ENCODE peak calls at places on chromosomes 2 and 18, in ten cellular contexts. C is stomach, U is prostate gland, A is adrenal gland, S is uterus, J is A549, F is ovary, D is IMR-90, G is body of pancreas, N is K562. Q is an unnamed sample.

GRCh38 chr2:45093181-45093580 is 83.9 kb upstream of the SIX2 start:
- DNase-seq in A (no peak), G (no peak), C (no peak), S (no peak), F (no peak), J (no peak), N (no peak), U (no peak), D (no peak), Q (no peak)

GRCh38 chr2:237060518-237061312 is 25.0 kb upstream of the COPS8 start:
- DNase-seq in F (peak), N (peak), U (peak), S (peak), C (peak), G (peak), J (peak), D (peak), A (peak), Q (peak)

GRCh38 chr2:97950329-97951154 is 45.2 kb downstream of the TMEM131 start:
- DNase-seq in S (no peak), C (no peak), G (no peak), J (no peak), A (no peak), N (no peak), D (peak), F (no peak), U (no peak), Q (no peak)

GRCh38 chr18:46877329-46877987 is 39.8 kb downstream of the PIAS2 start:
- DNase-seq in G (no peak), D (no peak), F (no peak), C (no peak), A (no peak), J (no peak), U (peak), N (no peak), S (no peak), Q (no peak)

GRCh38 chr2:9378433-9379371 is 44.6 kb downstream of the ITGB1BP1 start:
- DNase-seq in N (no peak), D (peak), S (peak), A (peak), U (no peak), C (no peak), G (peak), F (no peak), J (peak), Q (peak)

GRCh38 chr2:168454737-168455691 is 1.1 kb upstream of the CERS6 start:
- DNase-seq in F (no peak), D (no peak), S (no peak), C (no peak), U (no peak), J (peak), N (no peak), G (no peak), A (no peak), Q (no peak)

GRCh38 chr2:165513479-165513878 is 44.0 kb downstream of the CSRNP3 start:
- DNase-seq in J (no peak), F (no peak), S (no peak), U (no peak), C (no peak), N (no peak), D (no peak), G (no peak), A (peak), Q (no peak)

GRCh38 chr18:34117319-34117718 is 107.4 kb downstream of the NOL4 start:
- DNase-seq in A (no peak), S (no peak), U (no peak), G (no peak), J (no peak), N (no peak), F (no peak), D (no peak), C (no peak), Q (no peak)

GRCh38 chr2:41495050-41495449 is 552.8 kb upstream of the PKDCC start:
- DNase-seq in F (no peak), U (no peak), N (no peak), A (no peak), S (no peak), G (no peak), C (no peak), D (no peak), J (peak), Q (no peak)

GRCh38 chr2:23312996-23313606 is 71.9 kb upstream of the KLHL29 start:
- DNase-seq in N (peak), J (peak), F (no peak), A (no peak), D (no peak), G (no peak), S (no peak), U (no peak), C (no peak), Q (no peak)

GRCh38 chr2:32833709-32834108 is 113.0 kb upstream of the LTBP1 start:
- DNase-seq in F (no peak), N (no peak), U (no peak), S (no peak), D (no peak), J (no peak), G (no peak), A (no peak), C (no peak), Q (no peak)

GRCh38 chr2:99619211-99619610 is 129.4 kb upstream of the REV1 start:
- DNase-seq in A (no peak), S (no peak), F (no peak), D (no peak), G (no peak), N (no peak), U (no peak), C (no peak), J (no peak), Q (no peak)

GRCh38 chr2:39608690-39609457 is 56.8 kb upstream of the TMEM178A start:
- DNase-seq in U (no peak), D (no peak), S (no peak), F (no peak), J (no peak), A (no peak), G (peak), N (no peak), C (no peak), Q (no peak)

GRCh38 chr18:27009293-27009692 is 143.8 kb upstream of the AQP4 start:
- DNase-seq in D (no peak), F (no peak), U (no peak), S (no peak), G (no peak), J (no peak), C (no peak), A (no peak), N (no peak), Q (no peak)

GRCh38 chr2:17765423-17765822 is 11.5 kb downstream of the GEN1 start:
- DNase-seq in S (no peak), J (peak), A (no peak), N (no peak), F (no peak), G (no peak), D (no peak), U (no peak), C (no peak), Q (no peak)

GRCh38 chr2:235511187-235511661 is 17.4 kb downstream of the AGAP1 start:
- DNase-seq in F (no peak), J (peak), S (no peak), A (peak), N (no peak), C (no peak), U (no peak), D (peak), G (peak), Q (peak)

GRCh38 chr2:11777066-11777782 is 30.8 kb downstream of the LPIN1 start:
- DNase-seq in U (no peak), C (no peak), D (no peak), N (no peak), A (no peak), G (no peak), J (no peak), S (no peak), F (no peak), Q (no peak)

GRCh38 chr2:157757500-157757899 is 118.6 kb downstream of the ACVR1 start:
- DNase-seq in A (no peak), D (no peak), F (no peak), C (no peak), G (no peak), J (no peak), N (no peak), S (no peak), U (no peak), Q (no peak)

GRCh38 chr2:102112692-102113665 is 29.6 kb upstream of the IL1R1 start:
- DNase-seq in G (no peak), D (peak), S (no peak), C (no peak), F (no peak), U (no peak), N (no peak), J (no peak), A (no peak), Q (no peak)

DNA sequence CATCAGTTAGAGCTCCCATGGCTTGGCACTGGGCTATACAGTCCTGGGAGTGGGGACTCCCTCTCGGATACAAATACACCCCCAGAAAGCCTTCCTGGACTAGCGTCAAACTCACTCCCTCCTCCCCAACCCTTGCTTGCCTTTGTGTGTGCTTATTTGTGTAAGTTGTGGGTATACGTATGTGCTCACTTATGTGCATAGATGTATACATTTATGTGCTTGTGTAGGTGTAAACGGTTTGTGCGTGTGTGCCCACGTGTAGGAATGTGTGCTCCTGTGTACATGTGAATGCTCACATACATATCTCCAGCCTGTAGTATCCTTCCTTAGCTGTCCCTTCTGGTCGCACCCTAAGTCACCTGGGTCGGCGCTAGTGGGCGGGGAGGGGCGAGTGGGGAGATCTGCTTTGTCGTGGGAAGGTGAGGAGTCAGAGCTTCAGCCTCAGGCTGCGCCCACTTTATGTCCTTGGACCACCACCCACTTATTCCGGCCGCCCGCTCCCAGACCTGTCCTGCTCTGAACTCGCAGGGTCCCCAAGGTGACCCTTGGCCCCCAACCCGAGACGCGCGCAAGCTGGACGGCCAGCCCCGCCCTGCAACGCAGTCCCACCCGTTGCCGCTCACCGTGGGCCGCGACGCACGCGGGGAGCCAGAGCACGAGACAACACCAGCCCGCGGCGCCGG is 427 bp downstream of the PRADC1 start:
- DNase-seq in G (peak), D (no peak), N (peak), C (no peak), S (peak), F (no peak), A (peak), J (peak), U (no peak), Q (peak)
- TF ChIP-seq CTCF in G (no peak), D (no peak), N (peak), C (no peak), S (no peak), F (no peak), A (no peak), J (no peak), U (no peak), Q (no peak)

GRCh38 chr2:7424481-7424880 is 507.3 kb downstream of the RNF144A start:
- DNase-seq in J (no peak), U (no peak), G (no peak), S (no peak), D (no peak), A (no peak), F (no peak), N (no peak), C (no peak), Q (no peak)
- H3K27ac ChIP-seq in J (no peak), U (no peak), G (no peak), S (no peak), D (no peak), A (no peak), F (no peak), N (no peak), C (no peak), Q (no peak)

GRCh38 chr2:230922951-230923717 is 1.9 kb downstream of the GPR55 start:
- DNase-seq in A (no peak), G (peak), S (no peak), N (no peak), C (peak), D (no peak), U (no peak), F (peak), J (no peak), Q (no peak)
- TF ChIP-seq POLR2A in A (no peak), G (no peak), S (no peak), N (no peak), C (no peak), D (no peak), U (no peak), F (no peak), J (no peak), Q (no peak)

GRCh38 chr2:4354164-4354563 is 650.8 kb downstream of the DCDC2C start:
- DNase-seq in C (no peak), G (no peak), D (no peak), U (no peak), J (no peak), F (no peak), A (no peak), S (no peak), N (no peak), Q (no peak)
- TF ChIP-seq CTCF in C (no peak), G (no peak), D (no peak), U (no peak), J (no peak), F (no peak), A (no peak), S (no peak), N (no peak), Q (no peak)

DNA sequence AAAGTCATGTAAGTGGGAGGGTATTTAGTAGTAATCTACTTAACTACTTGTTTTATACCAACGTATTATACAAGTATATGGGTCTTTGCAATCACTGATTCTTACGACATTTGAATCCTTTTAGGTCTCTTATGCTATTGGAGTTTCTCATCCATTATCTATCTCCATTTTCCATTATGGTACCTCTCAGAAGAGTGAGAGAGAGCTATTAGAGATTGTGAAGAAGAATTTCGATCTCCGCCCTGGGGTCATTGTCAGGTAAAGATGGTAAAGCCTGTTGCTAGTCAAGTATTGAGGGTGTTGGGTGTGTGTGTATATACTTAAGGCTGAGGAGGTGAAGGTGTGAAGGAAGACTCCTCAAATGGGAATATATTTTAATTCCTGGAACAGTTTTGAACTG is 3.8 kb downstream of the MAT2A start:
- DNase-seq in N (no peak), G (no peak), S (no peak), J (no peak), U (no peak), D (no peak), C (no peak), A (no peak), F (no peak), Q (no peak)
- H3K27ac ChIP-seq in N (peak), G (no peak), S (no peak), J (no peak), U (no peak), D (no peak), C (peak), A (no peak), F (no peak), Q (no peak)

GRCh38 chr2:216017365-216017764 is 4.0 kb upstream of the MREG start:
- DNase-seq in A (peak), C (no peak), J (peak), F (no peak), U (no peak), G (no peak), N (no peak), S (no peak), D (peak), Q (peak)
- TF ChIP-seq POLR2A in A (no peak), C (no peak), J (no peak), F (no peak), U (no peak), G (no peak), N (no peak), S (no peak), D (no peak), Q (no peak)

Q was measured in Peyer's patch.